ENCODE peak calls at places on chromosomes 1 and 21, in four cellular contexts. X, H, G and Q are unnamed samples.

GRCh38 chr1:204477036-204477740 is 17.4 kb downstream of the PIK3C2B start:
- DNase-seq in X (no peak), G (no peak), H (no peak), Q (no peak)

GRCh38 chr1:109556563-109556962 is 8.1 kb downstream of the GNAI3 start:
- DNase-seq in X (no peak), H (no peak), G (no peak), Q (no peak)

GRCh38 chr1:98923667-98924066 is 81.0 kb downstream of the PLPPR5 start:
- DNase-seq in G (no peak), X (no peak), H (no peak), Q (no peak)

GRCh38 chr1:37478451-37478871 is 4.1 kb downstream of the ZC3H12A start:
- DNase-seq in G (no peak), H (no peak), X (no peak), Q (no peak)

GRCh38 chr1:42379794-42380616 is 587 bp upstream of the RIMKLA start:
- DNase-seq in H (peak; percentile 85), X (peak; percentile 17), G (peak; percentile 70), Q (peak; percentile 74)

GRCh38 chr21:41740604-41741252 is 26.1 kb downstream of the RIPK4 start:
- DNase-seq in G (no peak), X (no peak), H (no peak), Q (no peak)

GRCh38 chr1:227547604-227548397 is 15.6 kb upstream of the ZNF678 start:
- DNase-seq in H (no peak), X (no peak), G (no peak), Q (no peak)

GRCh38 chr1:169426174-169426716 is 1.0 kb downstream of the CCDC181 start:
- DNase-seq in X (no peak), H (no peak), G (no peak), Q (no peak)

GRCh38 chr1:236844499-236845271 is 49.6 kb downstream of the MTR start:
- DNase-seq in G (no peak), H (no peak), X (no peak), Q (peak; percentile 29)

GRCh38 chr1:93578911-93579825 is 102.5 kb downstream of the BCAR3 start:
- DNase-seq in H (no peak), G (no peak), X (no peak), Q (no peak)

GRCh38 chr1:161044908-161045748 is 649 bp downstream of the USF1 start:
- DNase-seq in H (no peak), G (peak; percentile 68), X (peak; percentile 52), Q (peak; percentile 83)

GRCh38 chr1:212721388-212722247 is 22.0 kb upstream of the BATF3 start:
- DNase-seq in H (no peak), G (no peak), X (no peak), Q (peak; percentile 11)

GRCh38 chr1:37446874-37447273 is 27.5 kb upstream of the ZC3H12A start:
- DNase-seq in G (no peak), H (no peak), X (no peak), Q (no peak)

GRCh38 chr1:12245116-12245515 is 15.3 kb downstream of the VPS13D start:
- DNase-seq in X (no peak), G (no peak), H (no peak), Q (no peak)

GRCh38 chr1:119829636-119830035 is 18.4 kb upstream of the REG4 start:
- DNase-seq in G (no peak), X (no peak), H (no peak), Q (no peak)

GRCh38 chr21:41578708-41579107 is 70.8 kb upstream of the TMPRSS2 start:
- DNase-seq in H (no peak), G (no peak), X (no peak), Q (no peak)

GRCh38 chr1:115430717-115431116 is 92.7 kb upstream of the NGF start:
- DNase-seq in H (no peak), G (no peak), X (no peak), Q (peak; percentile 75)

GRCh38 chr1:22053018-22053860 is 730 bp downstream of the CDC42 start:
- DNase-seq in H (peak; percentile 88), G (peak; percentile 77), X (peak; percentile 58), Q (peak; percentile 91)

GRCh38 chr1:160135051-160135592 is 16.3 kb upstream of the ATP1A4 start:
- DNase-seq in H (no peak), X (no peak), G (no peak), Q (no peak)

GRCh38 chr1:42456754-42457089 is 379 bp downstream of the PPCS start:
- DNase-seq in H (no peak), X (no peak), G (peak; percentile 62), Q (peak; percentile 84)

GRCh38 chr21:45496968-45497845 is 45.0 kb downstream of the SLC19A1 start:
- DNase-seq in G (no peak), H (no peak), X (no peak), Q (no peak)

GRCh38 chr1:64519921-64520320 is 50.0 kb downstream of the CACHD1 start:
- DNase-seq in X (no peak), G (no peak), H (no peak), Q (no peak)

GRCh38 chr21:32423320-32423719 is 10.8 kb downstream of the EVA1C start:
- DNase-seq in X (no peak), G (no peak), H (no peak), Q (no peak)

GRCh38 chr1:107171378-107171777 is 30.5 kb downstream of the NTNG1 start:
- DNase-seq in G (no peak), H (no peak), X (no peak), Q (peak; percentile 42)

GRCh38 chr1:158932171-158932570 is 819 bp downstream of the PYHIN1 start:
- DNase-seq in H (no peak), G (no peak), X (no peak), Q (no peak)

GRCh38 chr1:8780405-8780804 is 37.0 kb downstream of the RERE start:
- DNase-seq in G (no peak), H (no peak), X (no peak), Q (no peak)

GRCh38 chr1:183198463-183198862 is 12.4 kb downstream of the LAMC2 start:
- DNase-seq in G (no peak), H (no peak), X (no peak), Q (peak; percentile 67)

GRCh38 chr1:2778220-2778592 is 23.3 kb downstream of the TTC34 start:
- DNase-seq in H (peak; percentile 72), G (no peak), X (no peak), Q (no peak)